ENCODE peak calls at places on chromosomes 16 and 17, in five cellular contexts. One of them, this sample, is unnamed.

GRCh38 chr16:73171380-73171779 is 123.5 kb upstream of the ZFHX3 start:
- DNase-seq in cardiac septum: no peak
- DNase-seq in AG09309: no peak
- DNase-seq in kidney epithelial cell: no peak
- DNase-seq in NCI-H1092 treated with DMSO at 0.1 percent for 48 hours: peak; percentile 39
- DNase-seq in this sample: peak; percentile 65

GRCh38 chr17:61454095-61454931 is 2.1 kb downstream of the TBX4 start:
- DNase-seq in NCI-H1092 treated with DMSO at 0.1 percent for 48 hours: no peak
- DNase-seq in kidney epithelial cell: no peak
- DNase-seq in cardiac septum: no peak
- DNase-seq in AG09309: no peak
- DNase-seq in this sample: no peak

GRCh38 chr16:81600275-81600674 is 155.7 kb downstream of the CMIP start:
- DNase-seq in cardiac septum: no peak
- DNase-seq in NCI-H1092 treated with DMSO at 0.1 percent for 48 hours: no peak
- DNase-seq in AG09309: no peak
- DNase-seq in kidney epithelial cell: peak; percentile 68
- DNase-seq in this sample: peak; percentile 91

GRCh38 chr16:77555781-77556180 is 120.9 kb upstream of the ADAMTS18 start:
- DNase-seq in NCI-H1092 treated with DMSO at 0.1 percent for 48 hours: no peak
- DNase-seq in AG09309: no peak
- DNase-seq in kidney epithelial cell: no peak
- DNase-seq in cardiac septum: no peak
- DNase-seq in this sample: no peak

GRCh38 chr17:27878776-27879562 is 14.2 kb downstream of the LYRM9 start:
- DNase-seq in AG09309: no peak
- DNase-seq in NCI-H1092 treated with DMSO at 0.1 percent for 48 hours: peak; percentile 11
- DNase-seq in cardiac septum: no peak
- DNase-seq in kidney epithelial cell: no peak
- DNase-seq in this sample: no peak

GRCh38 chr17:57877803-57878202 is 28.0 kb upstream of the MRPS23 start:
- DNase-seq in AG09309: no peak
- DNase-seq in NCI-H1092 treated with DMSO at 0.1 percent for 48 hours: no peak
- DNase-seq in cardiac septum: no peak
- DNase-seq in kidney epithelial cell: no peak
- DNase-seq in this sample: no peak

GRCh38 chr16:48536600-48537200 is 73.3 kb downstream of the N4BP1 start:
- DNase-seq in NCI-H1092 treated with DMSO at 0.1 percent for 48 hours: no peak
- DNase-seq in kidney epithelial cell: no peak
- DNase-seq in cardiac septum: no peak
- DNase-seq in AG09309: no peak
- DNase-seq in this sample: no peak

GRCh38 chr17:1484586-1485310 is 7.7 kb downstream of the MYO1C start:
- DNase-seq in kidney epithelial cell: no peak
- DNase-seq in cardiac septum: no peak
- DNase-seq in NCI-H1092 treated with DMSO at 0.1 percent for 48 hours: no peak
- DNase-seq in AG09309: no peak
- DNase-seq in this sample: peak; percentile 80

GRCh38 chr16:10200823-10201571 is 18.8 kb upstream of the GRIN2A start:
- DNase-seq in NCI-H1092 treated with DMSO at 0.1 percent for 48 hours: no peak
- DNase-seq in AG09309: no peak
- DNase-seq in cardiac septum: no peak
- DNase-seq in kidney epithelial cell: no peak
- DNase-seq in this sample: no peak

GRCh38 chr17:39973496-39973895 is 7.1 kb upstream of the PSMD3 start:
- DNase-seq in cardiac septum: no peak
- DNase-seq in NCI-H1092 treated with DMSO at 0.1 percent for 48 hours: no peak
- DNase-seq in kidney epithelial cell: no peak
- DNase-seq in AG09309: no peak
- DNase-seq in this sample: peak; percentile 87

This sample was measured in trophoblast cell.